ENCODE peak calls at places on chromosomes 13 and 19, in ten cellular contexts. M is right atrium auricular region, B is GM12878, F is heart right ventricle, X is PC-3, P is heart left ventricle, H is fibroblast of lung, N is IMR-90, C is ovary, Z is psoas muscle. E is an unnamed sample. For H3K27me3, the result is how much of the 10 kb centered on the place peaks cover.

GRCh38 chr19:31339405-31339804 is 9.8 kb downstream of the TSHZ3 start:
- DNase-seq in M (no peak), B (no peak), F (no peak), X (no peak), P (no peak), H (peak), N (no peak), C (peak), Z (no peak), E (no peak)

GRCh38 chr13:75761373-75761772 is 125.2 kb downstream of the LMO7 start:
- DNase-seq in M (no peak), B (peak), F (no peak), X (no peak), P (no peak), H (peak), N (no peak), C (no peak), Z (no peak), E (no peak)

GRCh38 chr13:78401833-78402232 is 201.5 kb downstream of the POU4F1 start:
- DNase-seq in M (no peak), B (no peak), F (no peak), X (no peak), P (no peak), H (no peak), N (no peak), C (no peak), Z (no peak), E (no peak)

GRCh38 chr13:19713186-19713965 is 69.4 kb downstream of the PSPC1 start:
- DNase-seq in M (no peak), B (peak), F (no peak), X (peak), P (no peak), H (peak), N (peak), C (no peak), Z (no peak), E (peak)

GRCh38 chr13:112761701-112762689 is 72.2 kb downstream of the ATP11A start:
- DNase-seq in M (peak), B (no peak), F (no peak), X (no peak), P (peak), H (peak), N (peak), C (no peak), Z (no peak), E (no peak)

GRCh38 chr19:54179262-54179587 is 6.3 kb upstream of the TMC4 start:
- DNase-seq in M (no peak), B (no peak), F (no peak), X (peak), P (no peak), H (no peak), N (no peak), C (no peak), Z (no peak), E (no peak)

GRCh38 chr19:54795763-54796162 is 7.6 kb upstream of the KIR2DL4 start:
- DNase-seq in M (no peak), B (no peak), F (no peak), X (no peak), P (no peak), H (no peak), N (no peak), C (no peak), Z (no peak), E (no peak)

GRCh38 chr13:42363941-42364612 is 92.1 kb downstream of the AKAP11 start:
- DNase-seq in M (no peak), B (no peak), F (no peak), X (peak), P (no peak), H (peak), N (peak), C (no peak), Z (no peak), E (peak)

GRCh38 chr19:12791345-12792047 is at the start of gene JUNB:
- DNase-seq in M (peak), B (peak), F (peak), X (peak), P (peak), H (peak), N (peak), C (peak), Z (peak), E (no peak)

GRCh38 chr13:80083097-80083429 is 257.9 kb downstream of the SPRY2 start:
- DNase-seq in M (no peak), B (no peak), F (no peak), X (no peak), P (no peak), H (no peak), N (no peak), C (no peak), Z (no peak), E (no peak)

GRCh38 chr19:31985001-31985605 is 360.3 kb upstream of the ZNF507 start:
- DNase-seq in M (no peak), B (no peak), F (no peak), X (no peak), P (no peak), H (peak), N (no peak), C (no peak), Z (no peak), E (no peak)

GRCh38 chr19:57675881-57676280 is 5.9 kb upstream of the ZNF551 start:
- DNase-seq in M (no peak), B (no peak), F (no peak), X (no peak), P (no peak), H (no peak), N (no peak), C (no peak), Z (no peak), E (no peak)

GRCh38 chr13:58134012-58134411 is 502.5 kb downstream of the PCDH17 start:
- DNase-seq in M (no peak), B (no peak), F (no peak), X (no peak), P (no peak), H (no peak), N (no peak), C (no peak), Z (no peak), E (no peak)

GRCh38 chr13:71148391-71148790 is 718.6 kb downstream of the DACH1 start:
- DNase-seq in M (no peak), B (no peak), F (no peak), X (no peak), P (no peak), H (no peak), N (no peak), C (no peak), Z (no peak), E (no peak)

GRCh38 chr13:59843040-59843439 is 320.7 kb downstream of the DIAPH3 start:
- DNase-seq in M (no peak), B (no peak), F (no peak), X (peak), P (no peak), H (no peak), N (no peak), C (no peak), Z (no peak), E (no peak)

GRCh38 chr19:28393574-28394336 is 819.2 kb downstream of the UQCRFS1 start:
- DNase-seq in M (no peak), B (no peak), F (no peak), X (no peak), P (no peak), H (no peak), N (no peak), C (no peak), Z (no peak), E (no peak)

GRCh38 chr13:74227476-74228158 is 93.4 kb upstream of the KLF12 start:
- DNase-seq in M (no peak), B (no peak), F (no peak), X (no peak), P (no peak), H (no peak), N (no peak), C (no peak), Z (no peak), E (no peak)

GRCh38 chr13:60974296-60974695 is 441.4 kb downstream of the PCDH20 start:
- DNase-seq in M (no peak), B (no peak), F (no peak), X (no peak), P (no peak), H (no peak), N (no peak), C (no peak), Z (no peak), E (no peak)

GRCh38 chr13:44434441-44435141 is 61.0 kb downstream of the SERP2 start:
- DNase-seq in M (no peak), B (no peak), F (no peak), X (no peak), P (no peak), H (no peak), N (no peak), C (peak), Z (no peak), E (no peak)
- H3K4me3 ChIP-seq in M (peak), B (peak), F (peak), X (peak), P (peak), H (peak), N (peak), C (peak), Z (peak), E (peak)

GRCh38 chr19:40285353-40286234 is 449 bp upstream of the AKT2 start:
- DNase-seq in M (peak), B (peak), F (peak), X (peak), P (peak), H (peak), N (peak), C (peak), Z (peak), E (peak)
- TF ChIP-seq CTCF in M (no peak), B (no peak), F (no peak), X (no peak), P (no peak), H (no peak), N (no peak), C (no peak), Z (no peak), E (no peak)

GRCh38 chr19:7915250-7916136 is 863 bp downstream of the TGFBR3L start:
- DNase-seq in M (no peak), B (no peak), F (no peak), X (no peak), P (no peak), H (no peak), N (no peak), C (no peak), Z (no peak), E (no peak)
- H3K27me3 ChIP-seq in M (under half), B (under half), F (under half), X (under half), P (under half), H (under half), N (under half), C (under half), Z (under half), E (under half)

GRCh38 chr19:1858412-1859081 is 4.8 kb downstream of the KLF16 start:
- DNase-seq in M (no peak), B (no peak), F (no peak), X (no peak), P (no peak), H (no peak), N (no peak), C (no peak), Z (no peak), E (no peak)
- H3K4me3 ChIP-seq in M (no peak), B (no peak), F (no peak), X (no peak), P (no peak), H (no peak), N (no peak), C (no peak), Z (no peak), E (no peak)

GRCh38 chr13:110565296-110565695 is 3.8 kb upstream of the RAB20 start:
- DNase-seq in M (no peak), B (no peak), F (no peak), X (peak), P (no peak), H (no peak), N (no peak), C (no peak), Z (no peak), E (no peak)
- TF ChIP-seq CTCF in M (no peak), B (no peak), F (no peak), X (peak), P (no peak), H (no peak), N (peak), C (no peak), Z (no peak), E (peak)

GRCh38 chr19:6495947-6496346 is 6.2 kb downstream of the TUBB4A start:
- DNase-seq in M (no peak), B (no peak), F (no peak), X (no peak), P (no peak), H (no peak), N (no peak), C (no peak), Z (no peak), E (no peak)

GRCh38 chr19:6498294-6499036 is 3.6 kb downstream of the TUBB4A start:
- DNase-seq in M (no peak), B (no peak), F (no peak), X (no peak), P (no peak), H (no peak), N (no peak), C (no peak), Z (no peak), E (no peak)

GRCh38 chr19:6501740-6502648 is at the start of gene TUBB4A:
- DNase-seq in M (no peak), B (no peak), F (peak), X (peak), P (peak), H (no peak), N (no peak), C (no peak), Z (peak), E (no peak)

GRCh38 chr19:6500837-6501739 is 1.0 kb downstream of the TUBB4A start:
- DNase-seq in M (no peak), B (no peak), F (no peak), X (no peak), P (no peak), H (no peak), N (no peak), C (no peak), Z (no peak), E (no peak)

DNA sequence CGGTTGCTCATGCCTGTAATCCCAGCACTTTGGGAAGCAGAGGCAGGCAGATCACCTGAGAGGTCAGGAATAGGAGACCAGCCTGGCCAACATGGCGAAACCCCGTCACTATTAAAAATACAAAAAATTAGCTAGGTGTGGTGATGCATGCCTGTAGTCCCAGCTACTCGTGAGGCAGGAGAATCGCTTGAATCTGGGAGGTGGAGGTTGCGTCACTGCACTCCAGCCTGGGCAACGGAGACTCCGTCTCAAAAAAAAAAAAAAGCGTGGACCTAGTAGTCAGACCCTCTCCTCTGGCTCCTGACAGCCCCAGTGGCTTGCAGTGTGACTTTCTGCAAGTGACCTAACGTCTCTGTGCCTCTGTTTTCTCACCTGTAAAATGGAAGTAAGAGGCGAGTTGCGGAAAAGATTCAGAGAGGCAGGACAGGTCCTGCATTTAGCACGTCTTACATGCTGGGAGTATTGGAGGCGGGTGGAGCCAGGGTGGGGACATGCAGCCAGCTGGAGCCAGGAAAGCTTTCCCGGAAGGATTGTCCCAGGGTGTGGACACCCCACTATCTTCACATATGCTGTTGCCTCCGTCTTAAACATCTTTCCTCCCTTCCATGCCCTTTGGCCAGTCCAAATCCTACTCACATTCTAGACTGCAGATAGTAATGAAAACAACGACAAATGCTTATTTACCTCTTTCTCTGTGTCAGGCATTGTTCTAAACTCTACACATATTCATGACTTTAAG is 2.9 kb downstream of the TUBB4A start:
- DNase-seq in M (no peak), B (no peak), F (no peak), X (no peak), P (no peak), H (no peak), N (no peak), C (no peak), Z (no peak), E (no peak)
- H3K27me3 ChIP-seq in M (under half), B (under half), F (half or more), X (under half), P (under half), H (under half), N (under half), C (under half), Z (under half), E (under half)

GRCh38 chr19:4120933-4121612 is 2.8 kb downstream of the MAP2K2 start:
- DNase-seq in M (no peak), B (no peak), F (no peak), X (no peak), P (no peak), H (no peak), N (no peak), C (no peak), Z (no peak), E (no peak)

GRCh38 chr19:4121815-4122214 is 2.1 kb downstream of the MAP2K2 start:
- DNase-seq in M (no peak), B (no peak), F (no peak), X (no peak), P (no peak), H (no peak), N (no peak), C (no peak), Z (no peak), E (no peak)

GRCh38 chr19:4122480-4122879 is 1.4 kb downstream of the MAP2K2 start:
- DNase-seq in M (no peak), B (no peak), F (no peak), X (no peak), P (no peak), H (no peak), N (no peak), C (no peak), Z (no peak), E (no peak)

GRCh38 chr19:4123615-4124568 is at the start of gene MAP2K2:
- DNase-seq in M (peak), B (peak), F (peak), X (peak), P (peak), H (peak), N (peak), C (peak), Z (peak), E (peak)

GRCh38 chr19:4124638-4125037 is 716 bp upstream of the MAP2K2 start:
- DNase-seq in M (no peak), B (no peak), F (no peak), X (no peak), P (no peak), H (peak), N (no peak), C (no peak), Z (no peak), E (no peak)
- H3K4me3 ChIP-seq in M (no peak), B (peak), F (peak), X (peak), P (peak), H (peak), N (no peak), C (peak), Z (peak), E (no peak)

DNA sequence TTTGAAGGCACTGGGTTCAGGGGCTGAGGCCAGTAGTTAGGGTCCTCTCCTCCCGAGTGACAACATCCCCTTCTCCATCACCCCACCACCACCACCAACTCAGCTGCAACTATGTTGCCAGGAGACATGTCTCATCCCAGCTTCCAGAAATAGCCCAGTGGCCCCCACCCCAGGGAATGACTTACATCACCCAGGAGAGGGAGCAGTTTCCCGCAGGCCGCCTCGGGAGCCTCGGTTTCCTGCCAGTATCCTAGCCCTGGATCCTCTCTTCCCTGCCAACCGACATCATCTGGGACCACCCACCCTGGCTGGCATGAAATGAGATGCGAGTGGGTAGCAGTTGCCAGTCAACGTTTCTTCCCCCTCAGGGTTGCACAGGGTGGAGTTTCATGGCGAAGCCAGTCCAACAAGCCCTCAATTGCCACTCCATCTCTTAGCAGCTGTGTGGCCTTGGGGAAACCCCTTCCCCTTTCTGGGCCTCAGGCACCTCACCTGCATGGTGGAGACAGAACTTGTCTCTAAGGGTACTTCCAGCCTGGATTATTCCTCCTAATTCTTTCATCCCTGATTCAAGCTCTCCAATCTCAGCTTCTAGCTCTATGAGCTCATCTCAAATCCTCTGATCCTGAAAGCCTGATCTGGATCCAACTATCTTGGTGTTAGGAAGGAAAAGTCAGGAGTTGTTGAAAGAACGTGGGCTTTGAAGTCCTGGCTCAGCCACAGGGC is 3.9 kb upstream of the GSK3A start:
- DNase-seq in M (peak), B (no peak), F (peak), X (peak), P (peak), H (peak), N (peak), C (peak), Z (peak), E (no peak)
- TF ChIP-seq CTCF in M (peak), B (peak), F (peak), X (peak), P (peak), H (peak), N (peak), C (peak), Z (peak), E (peak)

GRCh38 chr19:6533000-6533328 is 2.1 kb downstream of the TNFSF9 start:
- DNase-seq in M (no peak), B (no peak), F (no peak), X (no peak), P (no peak), H (no peak), N (no peak), C (no peak), Z (no peak), E (no peak)

GRCh38 chr19:6531163-6531955 is 533 bp downstream of the TNFSF9 start:
- DNase-seq in M (no peak), B (no peak), F (no peak), X (no peak), P (no peak), H (no peak), N (no peak), C (no peak), Z (no peak), E (no peak)

GRCh38 chr19:6533746-6534418 is 3.1 kb downstream of the TNFSF9 start:
- DNase-seq in M (no peak), B (no peak), F (no peak), X (no peak), P (no peak), H (no peak), N (no peak), C (no peak), Z (no peak), E (no peak)

GRCh38 chr19:6531956-6532243 is 1.1 kb downstream of the TNFSF9 start:
- DNase-seq in M (no peak), B (no peak), F (no peak), X (no peak), P (no peak), H (no peak), N (no peak), C (no peak), Z (no peak), E (no peak)

GRCh38 chr19:6532244-6532999 is 1.6 kb downstream of the TNFSF9 start:
- DNase-seq in M (no peak), B (no peak), F (no peak), X (no peak), P (no peak), H (no peak), N (no peak), C (no peak), Z (no peak), E (no peak)
- H3K27me3 ChIP-seq in M (under half), B (under half), F (under half), X (under half), P (under half), H (under half), N (under half), C (under half), Z (under half), E (under half)